ENCODE peak calls at places on chromosome 15, in nine cellular contexts. S, Y, T, K, X, F, D, O and V are unnamed samples.

GRCh38 chr15:44535509-44536297 is 1.2 kb upstream of the EIF3J start:
- DNase-seq in O (no peak), D (no peak), K (no peak), F (peak; percentile 40), S (peak; percentile 40), T (peak; percentile 15), X (peak; percentile 57), Y (peak; percentile 22), V (peak; percentile 18)

GRCh38 chr15:32888221-32888761 is 170.5 kb downstream of the GREM1 start:
- DNase-seq in S (no peak), X (no peak), T (no peak), Y (no peak), K (no peak), D (no peak), F (no peak), O (no peak), V (no peak)

GRCh38 chr15:64693134-64693533 is 82.3 kb downstream of the RBPMS2 start:
- DNase-seq in X (no peak), K (peak; percentile 41), D (peak; percentile 44), S (no peak), O (peak; percentile 69), Y (no peak), F (no peak), T (no peak), V (no peak)

GRCh38 chr15:25501828-25502446 is 63.1 kb upstream of the UBE3A start:
- DNase-seq in S (no peak), O (peak; percentile 54), Y (peak; percentile 21), X (peak; percentile 83), F (no peak), D (no peak), T (no peak), K (peak; percentile 18), V (peak; percentile 2)

GRCh38 chr15:84816694-84817460 is at the start of gene ALPK3:
- DNase-seq in T (no peak), O (no peak), X (peak; percentile 83), K (no peak), F (no peak), D (peak; percentile 90), Y (peak; percentile 87), S (no peak), V (no peak)

GRCh38 chr15:34753236-34753894 is 1.4 kb downstream of the GJD2 start:
- DNase-seq in F (no peak), T (no peak), S (no peak), X (peak; percentile 86), K (no peak), O (no peak), Y (no peak), D (no peak), V (no peak)

GRCh38 chr15:72182673-72183072 is 14.9 kb downstream of the GRAMD2A start:
- DNase-seq in K (no peak), S (no peak), O (no peak), Y (no peak), D (no peak), F (no peak), T (no peak), X (no peak), V (no peak)

GRCh38 chr15:80695099-80695910 is at the start of gene ABHD17C:
- DNase-seq in X (peak; percentile 55), Y (peak; percentile 52), S (peak; percentile 60), O (peak; percentile 58), T (no peak), D (peak; percentile 84), K (peak; percentile 33), F (peak; percentile 58), V (peak; percentile 66)

GRCh38 chr15:88247914-88248313 is 8.6 kb downstream of the NTRK3 start:
- DNase-seq in D (peak; percentile 65), K (no peak), Y (no peak), O (no peak), S (no peak), X (no peak), F (no peak), T (no peak), V (no peak)

GRCh38 chr15:60651734-60652141 is 172.8 kb upstream of the ICE2 start:
- DNase-seq in X (peak; percentile 49), Y (peak; percentile 85), S (no peak), K (no peak), F (no peak), D (no peak), O (no peak), T (no peak), V (peak; percentile 84)

GRCh38 chr15:101808201-101808600 is 3.8 kb upstream of the OR4F15 start:
- DNase-seq in D (no peak), K (peak; percentile 88), X (no peak), Y (no peak), S (no peak), F (no peak), T (no peak), O (no peak), V (no peak)

GRCh38 chr15:48560321-48561051 is 85.0 kb downstream of the FBN1 start:
- DNase-seq in X (no peak), O (no peak), T (no peak), D (no peak), F (no peak), Y (no peak), K (no peak), S (no peak), V (no peak)

GRCh38 chr15:52076889-52077781 is 35.4 kb downstream of the BCL2L10 start:
- DNase-seq in Y (no peak), X (peak; percentile 13), K (peak; percentile 90), T (no peak), F (no peak), S (no peak), D (no peak), O (peak; percentile 45), V (no peak)

GRCh38 chr15:88954431-88955277 is 41.5 kb upstream of the MFGE8 start:
- DNase-seq in K (no peak), S (no peak), O (peak; percentile 80), T (no peak), X (no peak), Y (no peak), F (no peak), D (peak; percentile 64), V (peak; percentile 9)